ENCODE peak calls at places on chromosome 12, in ten cellular contexts. One of them, this sample, is unnamed. For H3K4me1, the result is how much of the 10 kb centered on the place peaks cover.

GRCh38 chr12:54463034-54463433 is 10.4 kb downstream of the GTSF1 start:
- DNase-seq in psoas muscle: peak
- DNase-seq in neuronal stem cell: no peak
- DNase-seq in cardiac muscle cell: peak
- DNase-seq in IMR-90: peak
- DNase-seq in tibial nerve: no peak
- DNase-seq in left ventricle myocardium inferior: peak
- DNase-seq in right atrium auricular region: peak
- DNase-seq in ovary: no peak
- DNase-seq in endodermal cell: no peak
- DNase-seq in this sample: no peak

GRCh38 chr12:112466011-112466422 is 47.3 kb downstream of the PTPN11 start:
- DNase-seq in psoas muscle: no peak
- DNase-seq in neuronal stem cell: no peak
- DNase-seq in cardiac muscle cell: no peak
- DNase-seq in IMR-90: no peak
- DNase-seq in tibial nerve: no peak
- DNase-seq in left ventricle myocardium inferior: no peak
- DNase-seq in right atrium auricular region: no peak
- DNase-seq in ovary: no peak
- DNase-seq in endodermal cell: no peak
- DNase-seq in this sample: no peak

GRCh38 chr12:64461634-64462414 is 9.9 kb downstream of the TBK1 start:
- DNase-seq in psoas muscle: no peak
- DNase-seq in neuronal stem cell: no peak
- DNase-seq in cardiac muscle cell: peak
- DNase-seq in IMR-90: peak
- DNase-seq in tibial nerve: no peak
- DNase-seq in left ventricle myocardium inferior: no peak
- DNase-seq in right atrium auricular region: no peak
- DNase-seq in ovary: no peak
- DNase-seq in endodermal cell: no peak
- DNase-seq in this sample: no peak

GRCh38 chr12:68587448-68587873 is 23.2 kb upstream of the RAP1B start:
- DNase-seq in psoas muscle: no peak
- DNase-seq in neuronal stem cell: no peak
- DNase-seq in cardiac muscle cell: no peak
- DNase-seq in IMR-90: no peak
- DNase-seq in tibial nerve: no peak
- DNase-seq in left ventricle myocardium inferior: no peak
- DNase-seq in right atrium auricular region: no peak
- DNase-seq in ovary: no peak
- DNase-seq in endodermal cell: no peak
- DNase-seq in this sample: peak

GRCh38 chr12:50021071-50021470 is 4.2 kb downstream of the RACGAP1 start:
- DNase-seq in psoas muscle: no peak
- DNase-seq in neuronal stem cell: no peak
- DNase-seq in cardiac muscle cell: no peak
- DNase-seq in IMR-90: no peak
- DNase-seq in tibial nerve: no peak
- DNase-seq in left ventricle myocardium inferior: no peak
- DNase-seq in right atrium auricular region: no peak
- DNase-seq in ovary: no peak
- DNase-seq in endodermal cell: peak
- DNase-seq in this sample: no peak

GRCh38 chr12:55715169-55715764 is 579 bp upstream of the BLOC1S1 start:
- DNase-seq in psoas muscle: peak
- DNase-seq in neuronal stem cell: no peak
- DNase-seq in cardiac muscle cell: no peak
- DNase-seq in IMR-90: no peak
- DNase-seq in tibial nerve: no peak
- DNase-seq in left ventricle myocardium inferior: no peak
- DNase-seq in right atrium auricular region: no peak
- DNase-seq in ovary: no peak
- DNase-seq in endodermal cell: no peak
- DNase-seq in this sample: no peak

GRCh38 chr12:39467432-39467870 is 24.5 kb upstream of the KIF21A start:
- DNase-seq in psoas muscle: no peak
- DNase-seq in neuronal stem cell: no peak
- DNase-seq in cardiac muscle cell: peak
- DNase-seq in IMR-90: no peak
- DNase-seq in tibial nerve: no peak
- DNase-seq in left ventricle myocardium inferior: no peak
- DNase-seq in right atrium auricular region: no peak
- DNase-seq in ovary: no peak
- DNase-seq in endodermal cell: no peak
- DNase-seq in this sample: peak

GRCh38 chr12:91744613-91745012 is 401.0 kb downstream of the BTG1 start:
- DNase-seq in psoas muscle: no peak
- DNase-seq in neuronal stem cell: no peak
- DNase-seq in cardiac muscle cell: no peak
- DNase-seq in IMR-90: no peak
- DNase-seq in tibial nerve: no peak
- DNase-seq in left ventricle myocardium inferior: no peak
- DNase-seq in right atrium auricular region: no peak
- DNase-seq in ovary: no peak
- DNase-seq in endodermal cell: no peak
- DNase-seq in this sample: no peak

GRCh38 chr12:68632486-68632885 is 21.8 kb downstream of the RAP1B start:
- DNase-seq in psoas muscle: no peak
- DNase-seq in neuronal stem cell: no peak
- DNase-seq in cardiac muscle cell: no peak
- DNase-seq in IMR-90: no peak
- DNase-seq in tibial nerve: no peak
- DNase-seq in left ventricle myocardium inferior: no peak
- DNase-seq in right atrium auricular region: no peak
- DNase-seq in ovary: no peak
- DNase-seq in endodermal cell: no peak
- DNase-seq in this sample: no peak

GRCh38 chr12:50676761-50677160 is 87.1 kb upstream of the ATF1 start:
- DNase-seq in psoas muscle: no peak
- DNase-seq in neuronal stem cell: no peak
- DNase-seq in cardiac muscle cell: no peak
- DNase-seq in IMR-90: no peak
- DNase-seq in tibial nerve: no peak
- DNase-seq in left ventricle myocardium inferior: no peak
- DNase-seq in right atrium auricular region: no peak
- DNase-seq in ovary: no peak
- DNase-seq in endodermal cell: no peak
- DNase-seq in this sample: no peak

GRCh38 chr12:117119592-117120198 is 20.5 kb upstream of the TESC start:
- DNase-seq in psoas muscle: peak
- DNase-seq in neuronal stem cell: peak
- DNase-seq in cardiac muscle cell: no peak
- DNase-seq in IMR-90: no peak
- DNase-seq in tibial nerve: no peak
- DNase-seq in left ventricle myocardium inferior: peak
- DNase-seq in right atrium auricular region: no peak
- DNase-seq in ovary: no peak
- DNase-seq in endodermal cell: peak
- DNase-seq in this sample: peak

GRCh38 chr12:49059385-49060232 is 985 bp downstream of the KMT2D start:
- DNase-seq in psoas muscle: no peak
- DNase-seq in neuronal stem cell: no peak
- DNase-seq in cardiac muscle cell: peak
- DNase-seq in IMR-90: no peak
- DNase-seq in tibial nerve: no peak
- DNase-seq in left ventricle myocardium inferior: no peak
- DNase-seq in right atrium auricular region: no peak
- DNase-seq in ovary: no peak
- DNase-seq in endodermal cell: peak
- DNase-seq in this sample: no peak

GRCh38 chr12:70258605-70259403 is 15.6 kb downstream of the CNOT2 start:
- DNase-seq in psoas muscle: no peak
- DNase-seq in neuronal stem cell: no peak
- DNase-seq in cardiac muscle cell: no peak
- DNase-seq in IMR-90: no peak
- DNase-seq in tibial nerve: no peak
- DNase-seq in left ventricle myocardium inferior: no peak
- DNase-seq in right atrium auricular region: no peak
- DNase-seq in ovary: no peak
- DNase-seq in endodermal cell: peak
- DNase-seq in this sample: no peak

GRCh38 chr12:4283512-4284255 is 10.1 kb downstream of the CCND2 start:
- DNase-seq in psoas muscle: no peak
- DNase-seq in neuronal stem cell: no peak
- DNase-seq in cardiac muscle cell: no peak
- DNase-seq in IMR-90: no peak
- DNase-seq in tibial nerve: no peak
- DNase-seq in left ventricle myocardium inferior: no peak
- DNase-seq in right atrium auricular region: no peak
- DNase-seq in ovary: no peak
- DNase-seq in endodermal cell: peak
- DNase-seq in this sample: no peak

GRCh38 chr12:4281173-4281654 is 7.7 kb downstream of the CCND2 start:
- DNase-seq in psoas muscle: no peak
- DNase-seq in neuronal stem cell: no peak
- DNase-seq in cardiac muscle cell: peak
- DNase-seq in IMR-90: no peak
- DNase-seq in tibial nerve: no peak
- DNase-seq in left ventricle myocardium inferior: no peak
- DNase-seq in right atrium auricular region: no peak
- DNase-seq in ovary: no peak
- DNase-seq in endodermal cell: no peak
- DNase-seq in this sample: no peak

GRCh38 chr12:4280351-4281163 is 7.0 kb downstream of the CCND2 start:
- DNase-seq in psoas muscle: peak
- DNase-seq in neuronal stem cell: no peak
- DNase-seq in cardiac muscle cell: peak
- DNase-seq in IMR-90: no peak
- DNase-seq in tibial nerve: peak
- DNase-seq in left ventricle myocardium inferior: peak
- DNase-seq in right atrium auricular region: no peak
- DNase-seq in ovary: peak
- DNase-seq in endodermal cell: peak
- DNase-seq in this sample: no peak

GRCh38 chr12:4282892-4283511 is 9.4 kb downstream of the CCND2 start:
- DNase-seq in psoas muscle: no peak
- DNase-seq in neuronal stem cell: no peak
- DNase-seq in cardiac muscle cell: no peak
- DNase-seq in IMR-90: no peak
- DNase-seq in tibial nerve: no peak
- DNase-seq in left ventricle myocardium inferior: no peak
- DNase-seq in right atrium auricular region: no peak
- DNase-seq in ovary: no peak
- DNase-seq in endodermal cell: peak
- DNase-seq in this sample: no peak

GRCh38 chr12:4282103-4282891 is 8.7 kb downstream of the CCND2 start:
- DNase-seq in psoas muscle: no peak
- DNase-seq in neuronal stem cell: no peak
- DNase-seq in cardiac muscle cell: no peak
- DNase-seq in IMR-90: no peak
- DNase-seq in tibial nerve: no peak
- DNase-seq in left ventricle myocardium inferior: no peak
- DNase-seq in right atrium auricular region: no peak
- DNase-seq in ovary: no peak
- DNase-seq in endodermal cell: peak
- DNase-seq in this sample: no peak
- H3K4me1 ChIP-seq in psoas muscle: under half
- H3K4me1 ChIP-seq in neuronal stem cell: under half
- H3K4me1 ChIP-seq in cardiac muscle cell: under half
- H3K4me1 ChIP-seq in IMR-90: under half
- H3K4me1 ChIP-seq in tibial nerve: under half
- H3K4me1 ChIP-seq in left ventricle myocardium inferior: half or more
- H3K4me1 ChIP-seq in right atrium auricular region: under half
- H3K4me1 ChIP-seq in ovary: under half
- H3K4me1 ChIP-seq in endodermal cell: under half
- H3K4me1 ChIP-seq in this sample: half or more

DNA sequence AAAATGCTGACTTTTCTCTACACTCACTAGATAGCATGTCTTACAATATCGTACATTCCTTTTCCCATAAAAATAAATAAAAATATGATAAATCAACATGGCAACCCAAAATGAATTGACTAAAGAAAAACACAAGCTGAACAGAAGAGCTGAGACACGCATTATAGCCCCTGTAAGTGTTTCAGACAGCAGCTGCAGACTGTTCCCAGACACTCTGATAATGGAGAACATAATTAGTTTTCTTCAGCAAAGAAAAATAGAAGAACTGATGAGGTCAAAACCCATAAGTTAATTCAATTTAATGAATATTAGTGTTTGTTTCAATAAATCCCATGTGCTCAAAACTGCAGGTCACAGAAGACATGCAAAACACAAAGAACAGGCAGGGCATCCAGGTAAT is 23.8 kb downstream of the ST8SIA1 start:
- DNase-seq in psoas muscle: no peak
- DNase-seq in neuronal stem cell: no peak
- DNase-seq in cardiac muscle cell: no peak
- DNase-seq in IMR-90: no peak
- DNase-seq in tibial nerve: no peak
- DNase-seq in left ventricle myocardium inferior: no peak
- DNase-seq in right atrium auricular region: no peak
- DNase-seq in ovary: no peak
- DNase-seq in endodermal cell: no peak
- DNase-seq in this sample: no peak
- H3K4me1 ChIP-seq in psoas muscle: under half
- H3K4me1 ChIP-seq in neuronal stem cell: under half
- H3K4me1 ChIP-seq in cardiac muscle cell: under half
- H3K4me1 ChIP-seq in IMR-90: under half
- H3K4me1 ChIP-seq in tibial nerve: under half
- H3K4me1 ChIP-seq in left ventricle myocardium inferior: under half
- H3K4me1 ChIP-seq in right atrium auricular region: under half
- H3K4me1 ChIP-seq in ovary: under half
- H3K4me1 ChIP-seq in endodermal cell: under half
- H3K4me1 ChIP-seq in this sample: under half

DNA sequence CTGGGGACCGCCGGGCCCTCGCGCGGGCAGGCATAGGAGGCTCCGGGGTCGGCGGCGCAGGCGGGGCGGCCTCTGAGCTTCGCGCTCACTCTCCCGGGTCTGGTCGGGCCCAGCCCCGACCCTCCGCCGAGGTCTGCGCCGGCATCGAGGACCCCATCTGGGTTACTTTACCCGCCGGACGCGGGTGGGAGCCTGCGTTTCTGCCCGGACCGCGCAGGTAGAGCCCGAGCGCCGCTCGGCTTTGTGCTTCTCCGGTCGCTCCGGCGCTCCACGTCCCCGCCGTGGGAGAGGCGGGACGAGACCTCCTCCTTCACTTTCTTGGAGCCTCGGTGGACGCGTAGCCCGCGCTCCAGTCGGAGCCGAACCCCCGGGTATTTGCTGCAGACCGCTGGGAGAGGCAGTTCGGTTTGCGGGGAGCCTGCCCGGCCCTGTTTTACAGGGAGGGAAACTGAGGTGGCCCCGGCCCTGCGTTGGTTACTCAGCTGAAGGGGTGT is 63.2 kb downstream of the FBXL14 start:
- DNase-seq in psoas muscle: no peak
- DNase-seq in neuronal stem cell: no peak
- DNase-seq in cardiac muscle cell: no peak
- DNase-seq in IMR-90: no peak
- DNase-seq in tibial nerve: no peak
- DNase-seq in left ventricle myocardium inferior: no peak
- DNase-seq in right atrium auricular region: no peak
- DNase-seq in ovary: peak
- DNase-seq in endodermal cell: peak
- DNase-seq in this sample: no peak
- H3K4me1 ChIP-seq in psoas muscle: under half
- H3K4me1 ChIP-seq in neuronal stem cell: under half
- H3K4me1 ChIP-seq in cardiac muscle cell: half or more
- H3K4me1 ChIP-seq in IMR-90: under half
- H3K4me1 ChIP-seq in tibial nerve: under half
- H3K4me1 ChIP-seq in left ventricle myocardium inferior: under half
- H3K4me1 ChIP-seq in right atrium auricular region: under half
- H3K4me1 ChIP-seq in ovary: under half
- H3K4me1 ChIP-seq in endodermal cell: under half
- H3K4me1 ChIP-seq in this sample: under half

GRCh38 chr12:120225200-120225558 is 24.3 kb upstream of the RPLP0 start:
- DNase-seq in psoas muscle: no peak
- DNase-seq in neuronal stem cell: no peak
- DNase-seq in cardiac muscle cell: no peak
- DNase-seq in IMR-90: no peak
- DNase-seq in tibial nerve: no peak
- DNase-seq in left ventricle myocardium inferior: no peak
- DNase-seq in right atrium auricular region: no peak
- DNase-seq in ovary: no peak
- DNase-seq in endodermal cell: peak
- DNase-seq in this sample: no peak
- H3K4me1 ChIP-seq in psoas muscle: under half
- H3K4me1 ChIP-seq in neuronal stem cell: under half
- H3K4me1 ChIP-seq in cardiac muscle cell: under half
- H3K4me1 ChIP-seq in IMR-90: under half
- H3K4me1 ChIP-seq in tibial nerve: under half
- H3K4me1 ChIP-seq in left ventricle myocardium inferior: half or more
- H3K4me1 ChIP-seq in right atrium auricular region: under half
- H3K4me1 ChIP-seq in ovary: under half
- H3K4me1 ChIP-seq in endodermal cell: half or more
- H3K4me1 ChIP-seq in this sample: under half